ENCODE peak calls at places on chromosomes 7 and 10, in six cellular contexts. One of them, this sample, is unnamed.
A peak's percentile ranks its signal among the peaks of the same experiment; 100 is the strongest.

GRCh38 chr7:157113607-157114006 is 25.1 kb upstream of the UBE3C start:
- DNase-seq in CD8-positive, alpha-beta T cell: no peak
- DNase-seq in progenitor cell of endocrine pancreas: no peak
- DNase-seq in HCT116: no peak
- DNase-seq in neural crest cell: no peak
- DNase-seq in neural progenitor cell: no peak
- DNase-seq in this sample: no peak

GRCh38 chr7:15801565-15801964 is 115.1 kb upstream of the MEOX2 start:
- DNase-seq in CD8-positive, alpha-beta T cell: no peak
- DNase-seq in progenitor cell of endocrine pancreas: no peak
- DNase-seq in HCT116: no peak
- DNase-seq in neural crest cell: no peak
- DNase-seq in neural progenitor cell: peak; percentile 42
- DNase-seq in this sample: no peak

GRCh38 chr10:79376078-79376628 is 28.9 kb downstream of the PPIF start:
- DNase-seq in CD8-positive, alpha-beta T cell: peak; percentile 31
- DNase-seq in progenitor cell of endocrine pancreas: no peak
- DNase-seq in HCT116: no peak
- DNase-seq in neural crest cell: no peak
- DNase-seq in neural progenitor cell: no peak
- DNase-seq in this sample: peak; percentile 40

GRCh38 chr10:112374724-112375541 is 1.0 kb downstream of the ACSL5 start:
- DNase-seq in CD8-positive, alpha-beta T cell: peak; percentile 58
- DNase-seq in progenitor cell of endocrine pancreas: no peak
- DNase-seq in HCT116: peak; percentile 88
- DNase-seq in neural crest cell: no peak
- DNase-seq in neural progenitor cell: no peak
- DNase-seq in this sample: no peak

GRCh38 chr10:105139363-105139762 is 498.3 kb downstream of the SORCS3 start:
- DNase-seq in CD8-positive, alpha-beta T cell: no peak
- DNase-seq in progenitor cell of endocrine pancreas: no peak
- DNase-seq in HCT116: no peak
- DNase-seq in neural crest cell: no peak
- DNase-seq in neural progenitor cell: no peak
- DNase-seq in this sample: no peak

GRCh38 chr7:118094044-118094443 is 89.9 kb upstream of the LSM8 start:
- DNase-seq in CD8-positive, alpha-beta T cell: no peak
- DNase-seq in progenitor cell of endocrine pancreas: no peak
- DNase-seq in HCT116: no peak
- DNase-seq in neural crest cell: no peak
- DNase-seq in neural progenitor cell: no peak
- DNase-seq in this sample: no peak

GRCh38 chr7:154953006-154953684 is 49.8 kb downstream of the PAXIP1 start:
- DNase-seq in CD8-positive, alpha-beta T cell: peak; percentile 73
- DNase-seq in progenitor cell of endocrine pancreas: peak; percentile 26
- DNase-seq in HCT116: peak; percentile 24
- DNase-seq in neural crest cell: peak; percentile 58
- DNase-seq in neural progenitor cell: peak; percentile 82
- DNase-seq in this sample: no peak

GRCh38 chr10:87691515-87692070 is 31.9 kb downstream of the PAPSS2 start:
- DNase-seq in CD8-positive, alpha-beta T cell: no peak
- DNase-seq in progenitor cell of endocrine pancreas: no peak
- DNase-seq in HCT116: no peak
- DNase-seq in neural crest cell: no peak
- DNase-seq in neural progenitor cell: no peak
- DNase-seq in this sample: no peak

GRCh38 chr10:58385784-58386112 is 538 bp downstream of the TFAM start:
- DNase-seq in CD8-positive, alpha-beta T cell: no peak
- DNase-seq in progenitor cell of endocrine pancreas: no peak
- DNase-seq in HCT116: no peak
- DNase-seq in neural crest cell: peak; percentile 20
- DNase-seq in neural progenitor cell: peak; percentile 76
- DNase-seq in this sample: no peak

DNA sequence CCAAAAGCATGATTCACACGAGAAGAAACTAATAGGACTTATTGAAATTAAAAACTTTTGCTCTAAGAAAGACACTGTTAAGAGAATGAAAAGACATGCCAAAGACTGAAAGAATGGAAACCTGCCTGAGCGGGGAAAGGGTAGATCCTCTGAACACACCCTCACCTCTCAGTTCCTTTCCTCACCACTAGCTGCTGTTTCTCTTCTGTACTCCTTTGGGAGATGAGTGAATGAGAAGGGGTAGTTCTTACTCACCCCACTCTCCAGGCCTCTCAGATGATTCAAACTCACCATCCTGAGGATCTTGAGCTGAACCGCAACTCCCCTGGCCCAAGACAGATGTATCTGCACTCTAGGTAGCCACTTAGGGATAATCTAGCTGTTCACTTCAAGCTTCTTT is 41.9 kb downstream of the IQUB start:
- DNase-seq in CD8-positive, alpha-beta T cell: no peak
- DNase-seq in progenitor cell of endocrine pancreas: no peak
- DNase-seq in HCT116: no peak
- DNase-seq in neural crest cell: no peak
- DNase-seq in neural progenitor cell: no peak
- DNase-seq in this sample: no peak
- TF ChIP-seq CTCF in CD8-positive, alpha-beta T cell: no peak
- TF ChIP-seq CTCF in progenitor cell of endocrine pancreas: peak; percentile 18
- TF ChIP-seq CTCF in HCT116: peak; percentile 22
- TF ChIP-seq CTCF in neural crest cell: peak; percentile 30
- TF ChIP-seq CTCF in neural progenitor cell: peak; percentile 20
- TF ChIP-seq CTCF in this sample: peak; percentile 28

GRCh38 chr10:128820663-128821062 is 646.4 kb upstream of the MGMT start:
- DNase-seq in CD8-positive, alpha-beta T cell: no peak
- DNase-seq in progenitor cell of endocrine pancreas: no peak
- DNase-seq in HCT116: no peak
- DNase-seq in neural crest cell: no peak
- DNase-seq in neural progenitor cell: no peak
- DNase-seq in this sample: no peak

GRCh38 chr10:128817636-128818035 is 649.4 kb upstream of the MGMT start:
- DNase-seq in CD8-positive, alpha-beta T cell: no peak
- DNase-seq in progenitor cell of endocrine pancreas: no peak
- DNase-seq in HCT116: no peak
- DNase-seq in neural crest cell: no peak
- DNase-seq in neural progenitor cell: no peak
- DNase-seq in this sample: no peak

GRCh38 chr10:128814024-128814423 is 653.0 kb upstream of the MGMT start:
- DNase-seq in CD8-positive, alpha-beta T cell: no peak
- DNase-seq in progenitor cell of endocrine pancreas: no peak
- DNase-seq in HCT116: no peak
- DNase-seq in neural crest cell: no peak
- DNase-seq in neural progenitor cell: no peak
- DNase-seq in this sample: no peak

GRCh38 chr10:128811943-128812342 is 655.1 kb upstream of the MGMT start:
- DNase-seq in CD8-positive, alpha-beta T cell: no peak
- DNase-seq in progenitor cell of endocrine pancreas: no peak
- DNase-seq in HCT116: no peak
- DNase-seq in neural crest cell: no peak
- DNase-seq in neural progenitor cell: no peak
- DNase-seq in this sample: no peak

GRCh38 chr10:128816726-128817125 is 650.3 kb upstream of the MGMT start:
- DNase-seq in CD8-positive, alpha-beta T cell: no peak
- DNase-seq in progenitor cell of endocrine pancreas: no peak
- DNase-seq in HCT116: no peak
- DNase-seq in neural crest cell: no peak
- DNase-seq in neural progenitor cell: no peak
- DNase-seq in this sample: no peak
- TF ChIP-seq CTCF in CD8-positive, alpha-beta T cell: no peak
- TF ChIP-seq CTCF in progenitor cell of endocrine pancreas: no peak
- TF ChIP-seq CTCF in HCT116: no peak
- TF ChIP-seq CTCF in neural crest cell: no peak
- TF ChIP-seq CTCF in neural progenitor cell: no peak
- TF ChIP-seq CTCF in this sample: no peak

GRCh38 chr10:132798876-132799275 is 12.9 kb upstream of the NKX6-2 start:
- DNase-seq in CD8-positive, alpha-beta T cell: no peak
- DNase-seq in progenitor cell of endocrine pancreas: no peak
- DNase-seq in HCT116: no peak
- DNase-seq in neural crest cell: no peak
- DNase-seq in neural progenitor cell: no peak
- DNase-seq in this sample: no peak
- TF ChIP-seq CTCF in CD8-positive, alpha-beta T cell: no peak
- TF ChIP-seq CTCF in progenitor cell of endocrine pancreas: no peak
- TF ChIP-seq CTCF in HCT116: no peak
- TF ChIP-seq CTCF in neural crest cell: no peak
- TF ChIP-seq CTCF in neural progenitor cell: no peak
- TF ChIP-seq CTCF in this sample: no peak

GRCh38 chr10:71969929-71970328 is 5.7 kb downstream of the CHST3 start:
- DNase-seq in CD8-positive, alpha-beta T cell: no peak
- DNase-seq in progenitor cell of endocrine pancreas: no peak
- DNase-seq in HCT116: no peak
- DNase-seq in neural crest cell: no peak
- DNase-seq in neural progenitor cell: no peak
- DNase-seq in this sample: no peak

GRCh38 chr10:71971311-71971731 is 7.1 kb downstream of the CHST3 start:
- DNase-seq in CD8-positive, alpha-beta T cell: no peak
- DNase-seq in progenitor cell of endocrine pancreas: no peak
- DNase-seq in HCT116: no peak
- DNase-seq in neural crest cell: no peak
- DNase-seq in neural progenitor cell: no peak
- DNase-seq in this sample: no peak

GRCh38 chr10:71968553-71969474 is 4.6 kb downstream of the CHST3 start:
- DNase-seq in CD8-positive, alpha-beta T cell: no peak
- DNase-seq in progenitor cell of endocrine pancreas: no peak
- DNase-seq in HCT116: no peak
- DNase-seq in neural crest cell: no peak
- DNase-seq in neural progenitor cell: no peak
- DNase-seq in this sample: no peak

GRCh38 chr10:71970869-71971268 is 6.7 kb downstream of the CHST3 start:
- DNase-seq in CD8-positive, alpha-beta T cell: no peak
- DNase-seq in progenitor cell of endocrine pancreas: no peak
- DNase-seq in HCT116: no peak
- DNase-seq in neural crest cell: no peak
- DNase-seq in neural progenitor cell: no peak
- DNase-seq in this sample: no peak

GRCh38 chr10:71970331-71970730 is 6.1 kb downstream of the CHST3 start:
- DNase-seq in CD8-positive, alpha-beta T cell: no peak
- DNase-seq in progenitor cell of endocrine pancreas: peak; percentile 27
- DNase-seq in HCT116: no peak
- DNase-seq in neural crest cell: no peak
- DNase-seq in neural progenitor cell: peak; percentile 78
- DNase-seq in this sample: no peak
- TF ChIP-seq CTCF in CD8-positive, alpha-beta T cell: no peak
- TF ChIP-seq CTCF in progenitor cell of endocrine pancreas: peak; percentile 32
- TF ChIP-seq CTCF in HCT116: peak; percentile 33
- TF ChIP-seq CTCF in neural crest cell: peak; percentile 42
- TF ChIP-seq CTCF in neural progenitor cell: peak; percentile 48
- TF ChIP-seq CTCF in this sample: peak; percentile 52

GRCh38 chr10:77290528-77291155 is 347.0 kb downstream of the KCNMA1 start:
- DNase-seq in CD8-positive, alpha-beta T cell: no peak
- DNase-seq in progenitor cell of endocrine pancreas: no peak
- DNase-seq in HCT116: no peak
- DNase-seq in neural crest cell: no peak
- DNase-seq in neural progenitor cell: no peak
- DNase-seq in this sample: no peak
- TF ChIP-seq CTCF in CD8-positive, alpha-beta T cell: no peak
- TF ChIP-seq CTCF in progenitor cell of endocrine pancreas: no peak
- TF ChIP-seq CTCF in HCT116: no peak
- TF ChIP-seq CTCF in neural crest cell: no peak
- TF ChIP-seq CTCF in neural progenitor cell: no peak
- TF ChIP-seq CTCF in this sample: no peak

GRCh38 chr10:69742928-69743602 is 58.6 kb upstream of the COL13A1 start:
- DNase-seq in CD8-positive, alpha-beta T cell: no peak
- DNase-seq in progenitor cell of endocrine pancreas: peak; percentile 26
- DNase-seq in HCT116: peak; percentile 18
- DNase-seq in neural crest cell: peak; percentile 65
- DNase-seq in neural progenitor cell: peak; percentile 72
- DNase-seq in this sample: no peak
- TF ChIP-seq CTCF in CD8-positive, alpha-beta T cell: no peak
- TF ChIP-seq CTCF in progenitor cell of endocrine pancreas: peak; percentile 60
- TF ChIP-seq CTCF in HCT116: peak; percentile 77
- TF ChIP-seq CTCF in neural crest cell: peak; percentile 56
- TF ChIP-seq CTCF in neural progenitor cell: peak; percentile 71
- TF ChIP-seq CTCF in this sample: peak; percentile 72

DNA sequence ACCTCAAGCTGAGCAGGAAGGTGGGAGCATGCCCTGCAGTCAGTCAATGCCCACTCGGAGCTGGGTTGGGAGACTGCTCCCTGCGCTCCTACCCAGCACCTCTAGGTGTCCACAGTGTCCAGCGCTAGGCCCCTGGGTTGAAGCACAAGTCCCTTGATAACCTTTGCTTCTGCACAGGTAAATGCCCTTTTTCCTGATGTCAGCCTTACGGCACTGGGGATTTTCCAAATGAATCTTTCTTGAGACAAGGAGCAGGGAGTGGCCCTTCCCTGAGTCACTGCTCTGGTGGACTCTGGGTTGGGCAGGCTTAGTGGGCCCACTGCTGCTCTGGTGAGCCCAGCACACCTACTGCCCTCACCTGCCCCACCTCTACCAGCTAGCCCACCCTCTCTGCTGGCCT is 61.9 kb upstream of the OPN4 start:
- DNase-seq in CD8-positive, alpha-beta T cell: peak; percentile 35
- DNase-seq in progenitor cell of endocrine pancreas: no peak
- DNase-seq in HCT116: no peak
- DNase-seq in neural crest cell: no peak
- DNase-seq in neural progenitor cell: peak; percentile 32
- DNase-seq in this sample: no peak
- TF ChIP-seq CTCF in CD8-positive, alpha-beta T cell: no peak
- TF ChIP-seq CTCF in progenitor cell of endocrine pancreas: peak; percentile 45
- TF ChIP-seq CTCF in HCT116: peak; percentile 44
- TF ChIP-seq CTCF in neural crest cell: no peak
- TF ChIP-seq CTCF in neural progenitor cell: peak; percentile 29
- TF ChIP-seq CTCF in this sample: peak; percentile 21

DNA sequence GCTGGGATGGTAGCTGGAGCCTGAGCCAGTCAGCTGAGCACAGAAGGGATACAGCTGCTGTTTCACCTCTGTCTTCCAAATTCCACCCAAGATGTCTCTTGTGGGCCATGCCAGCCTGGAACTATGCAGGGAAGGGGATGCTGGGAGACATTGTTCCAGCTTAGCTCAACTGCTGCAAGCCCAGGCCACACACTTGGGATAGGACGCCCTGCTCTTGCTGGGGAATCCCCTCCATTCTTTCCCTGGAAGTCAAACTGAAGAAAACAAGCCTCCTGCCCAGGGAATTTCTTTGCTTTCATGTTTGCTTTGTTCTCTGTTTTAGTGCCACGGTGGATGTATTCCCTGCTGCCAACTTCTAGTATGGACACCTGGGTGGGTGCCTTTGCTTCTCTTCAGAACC is 55.2 kb upstream of the CDK13 start:
- DNase-seq in CD8-positive, alpha-beta T cell: peak; percentile 31
- DNase-seq in progenitor cell of endocrine pancreas: no peak
- DNase-seq in HCT116: no peak
- DNase-seq in neural crest cell: no peak
- DNase-seq in neural progenitor cell: no peak
- DNase-seq in this sample: no peak
- TF ChIP-seq CTCF in CD8-positive, alpha-beta T cell: no peak
- TF ChIP-seq CTCF in progenitor cell of endocrine pancreas: no peak
- TF ChIP-seq CTCF in HCT116: no peak
- TF ChIP-seq CTCF in neural crest cell: no peak
- TF ChIP-seq CTCF in neural progenitor cell: no peak
- TF ChIP-seq CTCF in this sample: no peak

DNA sequence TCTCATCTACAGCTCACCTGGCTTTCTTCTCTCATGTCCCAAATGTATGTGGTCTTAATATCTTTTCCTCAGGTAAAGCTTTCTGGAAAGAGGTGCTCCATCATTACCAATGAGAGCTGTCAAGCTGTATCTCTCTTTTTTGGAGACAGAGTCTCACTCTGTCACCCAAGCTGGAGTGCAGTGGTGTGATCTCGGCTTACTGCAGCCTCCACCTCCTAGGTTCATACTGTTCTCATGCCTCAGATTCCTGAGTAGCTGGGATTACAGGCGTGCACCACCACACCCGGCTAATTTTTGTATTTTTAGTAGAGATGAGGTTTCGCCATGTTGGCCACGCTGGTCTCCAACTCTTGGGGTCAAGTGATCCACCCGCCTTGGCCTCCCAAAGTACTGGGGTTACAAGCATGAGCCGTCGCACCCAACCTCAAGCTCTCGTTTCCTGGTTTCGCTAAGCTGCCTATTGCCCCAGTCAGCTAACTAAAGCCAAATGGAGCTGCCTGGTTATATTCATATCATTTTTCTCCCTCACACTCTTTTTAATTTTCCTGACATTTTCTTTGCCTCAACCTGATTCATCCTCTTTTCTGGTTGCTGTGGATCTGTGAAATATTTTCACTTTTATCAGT is 60.5 kb downstream of the SUFU start:
- DNase-seq in CD8-positive, alpha-beta T cell: no peak
- DNase-seq in progenitor cell of endocrine pancreas: no peak
- DNase-seq in HCT116: no peak
- DNase-seq in neural crest cell: no peak
- DNase-seq in neural progenitor cell: no peak
- DNase-seq in this sample: no peak
- TF ChIP-seq CTCF in CD8-positive, alpha-beta T cell: no peak
- TF ChIP-seq CTCF in progenitor cell of endocrine pancreas: no peak
- TF ChIP-seq CTCF in HCT116: no peak
- TF ChIP-seq CTCF in neural crest cell: no peak
- TF ChIP-seq CTCF in neural progenitor cell: no peak
- TF ChIP-seq CTCF in this sample: no peak

This sample was measured in type B pancreatic cell.